ENCODE peak calls at places on chromosomes 11 and 22, in six cellular contexts. R is psoas muscle, S is endothelial cell of umbilical vein, V is mucosa of descending colon, C is lung, M is A673. B is an unnamed sample.

GRCh38 chr11:57203359-57203758 is 21.6 kb downstream of the LRRC55 start:
- DNase-seq in S (peak; percentile 60), M (no peak), R (peak; percentile 67), V (peak; percentile 46), C (peak; percentile 44), B (peak; percentile 93)

GRCh38 chr11:129317564-129317963 is 58.1 kb upstream of the BARX2 start:
- DNase-seq in S (no peak), M (no peak), C (no peak), R (no peak), V (no peak), B (no peak)

GRCh38 chr11:118572914-118573550 is 823 bp downstream of the ARCN1 start:
- DNase-seq in R (no peak), C (no peak), S (peak; percentile 79), M (peak; percentile 37), V (peak; percentile 16), B (peak; percentile 75)

GRCh38 chr22:49575703-49576081 is 252.0 kb downstream of the BRD1 start:
- DNase-seq in M (no peak), C (no peak), S (no peak), R (no peak), V (no peak), B (no peak)

GRCh38 chr11:70807195-70807543 is 408.8 kb downstream of the CTTN start:
- DNase-seq in M (no peak), R (no peak), C (no peak), S (no peak), V (no peak), B (no peak)

GRCh38 chr11:126189109-126189929 is 22.1 kb downstream of the RPUSD4 start:
- DNase-seq in R (no peak), M (no peak), S (no peak), C (no peak), V (peak; percentile 12), B (no peak)

GRCh38 chr11:9015677-9016076 is 11.9 kb upstream of the NRIP3 start:
- DNase-seq in V (peak; percentile 75), S (peak; percentile 81), R (peak; percentile 52), M (peak; percentile 72), C (peak; percentile 63), B (peak; percentile 82)

GRCh38 chr11:57255618-57256017 is 18.6 kb upstream of the APLNR start:
- DNase-seq in V (no peak), C (no peak), S (no peak), M (no peak), R (no peak), B (no peak)

GRCh38 chr11:58739725-58740430 is 8.1 kb upstream of the GLYAT start:
- DNase-seq in V (no peak), S (no peak), R (no peak), C (no peak), M (no peak), B (no peak)

GRCh38 chr22:27133951-27134664 is 476.7 kb downstream of the MIAT start:
- DNase-seq in C (peak; percentile 38), S (peak; percentile 60), M (no peak), R (peak; percentile 57), V (peak; percentile 29), B (peak; percentile 91)

GRCh38 chr11:15901046-15901445 is 455.3 kb downstream of the SOX6 start:
- DNase-seq in R (no peak), S (no peak), V (no peak), C (no peak), M (no peak), B (peak; percentile 91)

GRCh38 chr11:23097906-23098305 is 237.6 kb upstream of the CCDC179 start:
- DNase-seq in R (no peak), S (no peak), C (no peak), V (no peak), M (no peak), B (no peak)

GRCh38 chr22:23137905-23138520 is 3.8 kb downstream of the RSPH14 start:
- DNase-seq in M (no peak), C (peak; percentile 38), S (no peak), V (peak; percentile 47), R (no peak), B (no peak)

GRCh38 chr22:20741634-20742581 is 32.0 kb upstream of the SERPIND1 start:
- DNase-seq in M (peak; percentile 59), V (peak; percentile 71), S (peak; percentile 34), C (no peak), R (no peak), B (peak; percentile 31)

GRCh38 chr22:46031066-46031465 is 54.1 kb upstream of the WNT7B start:
- DNase-seq in C (no peak), R (no peak), M (no peak), S (no peak), V (no peak), B (no peak)

GRCh38 chr22:40472036-40472435 is 101.6 kb downstream of the SGSM3 start:
- DNase-seq in C (no peak), S (no peak), V (no peak), M (no peak), R (no peak), B (no peak)

GRCh38 chr11:34161812-34162506 is 56.5 kb downstream of the NAT10 start:
- DNase-seq in M (no peak), V (no peak), S (no peak), R (no peak), C (no peak), B (peak; percentile 53)

GRCh38 chr11:118175031-118175531 is 1.4 kb downstream of the SCN2B start:
- DNase-seq in C (no peak), V (no peak), S (no peak), M (no peak), R (no peak), B (no peak)

GRCh38 chr11:64120951-64121569 is 44.9 kb downstream of the MACROD1 start:
- DNase-seq in V (no peak), S (no peak), M (peak; percentile 33), C (no peak), R (no peak), B (peak; percentile 34)

GRCh38 chr11:119755351-119756071 is 26.5 kb upstream of the NECTIN1 start:
- DNase-seq in C (no peak), V (no peak), R (no peak), S (no peak), M (peak; percentile 50), B (no peak)

GRCh38 chr11:70364745-70365535 is 33.4 kb upstream of the CTTN start:
- DNase-seq in S (no peak), R (no peak), M (no peak), C (no peak), V (no peak), B (no peak)

GRCh38 chr11:43327987-43328386 is 16.2 kb downstream of the API5 start:
- DNase-seq in S (peak; percentile 97), C (no peak), M (peak; percentile 83), R (no peak), V (peak; percentile 38), B (peak; percentile 81)

GRCh38 chr22:27115410-27115809 is 458.0 kb downstream of the MIAT start:
- DNase-seq in R (no peak), S (no peak), M (no peak), V (no peak), C (no peak), B (no peak)

GRCh38 chr11:124481365-124482323 is 36.1 kb upstream of the OR8B8 start:
- DNase-seq in C (no peak), S (peak; percentile 27), R (no peak), V (peak; percentile 12), M (peak; percentile 96), B (peak; percentile 66)

GRCh38 chr22:38927033-38927789 is 30.2 kb upstream of the APOBEC3A start:
- DNase-seq in V (peak; percentile 88), C (peak; percentile 82), M (peak; percentile 77), R (peak; percentile 77), S (peak; percentile 63), B (peak; percentile 59)
- H3K4me3 ChIP-seq in V (no peak overlapping the region), C (no peak overlapping the region), M (peak overlapping the region; percentile 35), R (peak overlapping the region; percentile 59), S (no peak overlapping the region), B (peak overlapping the region; percentile 49)

GRCh38 chr22:29328055-29328454 is 12.6 kb upstream of the RASL10A start:
- DNase-seq in V (no peak), C (no peak), M (no peak), R (no peak), S (no peak), B (no peak)
- TF ChIP-seq CTCF in V (no peak), C (no peak), M (no peak), R (no peak), S (no peak), B (no peak)

DNA sequence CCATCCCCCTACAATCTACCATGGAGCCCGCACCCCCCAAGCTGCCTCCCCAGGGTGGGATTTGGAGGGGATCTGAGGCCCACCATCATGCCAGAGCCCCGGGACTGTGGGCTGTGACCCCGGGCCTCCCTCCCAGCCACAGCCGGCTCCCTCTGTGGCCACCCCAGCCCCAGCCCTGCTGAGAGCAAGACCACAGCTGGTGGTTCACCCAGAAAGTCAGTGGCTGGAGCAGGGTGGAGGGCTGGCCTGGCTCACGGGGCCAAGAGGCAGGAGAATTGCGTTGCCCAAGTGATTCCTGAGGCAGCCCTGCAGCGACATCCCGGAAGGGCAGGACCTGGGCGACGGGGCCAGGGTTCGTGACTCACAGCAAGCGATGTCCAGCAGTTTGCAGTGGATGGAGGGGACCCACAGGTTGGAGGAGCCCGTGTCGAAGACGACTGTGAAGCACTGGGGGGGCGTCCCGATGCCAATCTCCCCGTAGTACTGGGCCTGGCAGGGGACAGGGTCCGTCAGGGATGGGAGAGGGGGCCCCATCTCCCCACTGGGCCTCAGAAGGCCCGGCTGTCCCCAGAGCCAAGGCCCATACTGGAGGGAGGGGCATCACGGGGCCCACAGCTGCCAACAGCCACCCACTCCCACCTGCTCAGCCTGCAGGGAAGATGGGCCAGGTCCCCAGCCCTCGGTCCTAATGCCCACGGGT is 4.4 kb downstream of the CTSD start:
- DNase-seq in V (no peak), S (no peak), C (no peak), R (peak; percentile 20), M (no peak), B (no peak)
- H3K4me3 ChIP-seq in V (no peak overlapping the region), S (no peak overlapping the region), C (no peak overlapping the region), R (peak overlapping the region; percentile 100), M (no peak overlapping the region), B (no peak overlapping the region)

GRCh38 chr11:94876645-94877445 is 96.5 kb downstream of the CWC15 start:
- DNase-seq in S (peak; percentile 94), V (peak; percentile 58), R (peak; percentile 73), M (peak; percentile 95), C (peak; percentile 59), B (peak; percentile 98)
- TF ChIP-seq CTCF in S (peak; percentile 28), V (no peak), R (peak; percentile 12), M (peak; percentile 52), C (no peak), B (peak; percentile 39)

DNA sequence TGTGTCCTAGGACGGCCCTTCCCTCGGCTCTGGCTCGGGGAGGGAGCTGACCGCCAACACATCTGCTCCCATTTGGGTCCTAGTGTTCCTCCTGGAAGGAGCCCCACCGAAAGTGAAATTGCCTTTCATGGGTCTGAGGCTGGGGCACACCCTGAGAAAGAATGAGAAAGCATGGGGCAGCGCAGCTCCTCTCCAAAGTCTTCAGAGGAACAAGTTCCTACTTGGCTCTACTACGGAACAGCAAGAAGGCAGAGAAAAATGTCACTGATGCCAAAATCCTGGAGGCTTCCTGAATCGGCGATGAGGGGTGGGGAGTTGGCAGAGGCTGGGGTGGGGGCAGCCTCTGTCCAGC is 41.5 kb upstream of the MYEOV start:
- DNase-seq in R (no peak), C (no peak), M (no peak), V (no peak), S (no peak), B (no peak)
- H3K4me3 ChIP-seq in R (no peak overlapping the region), C (no peak overlapping the region), M (no peak overlapping the region), V (no peak overlapping the region), S (no peak overlapping the region), B (no peak overlapping the region)

GRCh38 chr22:42111798-42112197 is 18.8 kb downstream of the CYP2D6 start:
- DNase-seq in R (no peak), C (no peak), S (no peak), V (no peak), M (peak; percentile 43), B (no peak)
- TF ChIP-seq CTCF in R (no peak), C (no peak), S (no peak), V (no peak), M (peak; percentile 17), B (no peak)

GRCh38 chr11:133133053-133133452 is 399.2 kb downstream of the OPCML start:
- DNase-seq in M (no peak), C (no peak), R (no peak), V (no peak), S (no peak), B (no peak)
- H3K4me3 ChIP-seq in M (no peak overlapping the region), C (no peak overlapping the region), R (no peak overlapping the region), V (no peak overlapping the region), S (no peak overlapping the region), B (no peak overlapping the region)